ENCODE peak calls at places on chromosomes 3 and 15, in four cellular contexts. One of them, this sample, is unnamed. For H3K36me3, the result is how much of the 10 kb centered on the place peaks cover.

GRCh38 chr3:126345641-126346460 is 11.4 kb downstream of the KLF15 start:
- DNase-seq in NT2/D1: no peak
- DNase-seq in right atrium auricular region: peak
- DNase-seq in brain microvascular endothelial cell: no peak
- DNase-seq in this sample: no peak

GRCh38 chr3:67517781-67518180 is 136.6 kb downstream of the SUCLG2 start:
- DNase-seq in NT2/D1: no peak
- DNase-seq in right atrium auricular region: no peak
- DNase-seq in brain microvascular endothelial cell: no peak
- DNase-seq in this sample: no peak

GRCh38 chr15:74641151-74641550 is 25.5 kb downstream of the CLK3 start:
- DNase-seq in NT2/D1: no peak
- DNase-seq in right atrium auricular region: no peak
- DNase-seq in brain microvascular endothelial cell: no peak
- DNase-seq in this sample: no peak

GRCh38 chr3:71710906-71711494 is 14.2 kb downstream of the EIF4E3 start:
- DNase-seq in NT2/D1: no peak
- DNase-seq in right atrium auricular region: no peak
- DNase-seq in brain microvascular endothelial cell: peak
- DNase-seq in this sample: no peak

GRCh38 chr15:72979308-72979707 is 73.0 kb upstream of the NEO1 start:
- DNase-seq in NT2/D1: no peak
- DNase-seq in right atrium auricular region: no peak
- DNase-seq in brain microvascular endothelial cell: no peak
- DNase-seq in this sample: no peak

GRCh38 chr15:35737521-35737920 is 191.6 kb upstream of the DPH6 start:
- DNase-seq in NT2/D1: no peak
- DNase-seq in right atrium auricular region: no peak
- DNase-seq in brain microvascular endothelial cell: no peak
- DNase-seq in this sample: no peak

GRCh38 chr3:127889461-127889863 is 25.6 kb upstream of the KBTBD12 start:
- DNase-seq in NT2/D1: no peak
- DNase-seq in right atrium auricular region: no peak
- DNase-seq in brain microvascular endothelial cell: peak
- DNase-seq in this sample: no peak

GRCh38 chr3:32484437-32484836 is 18.2 kb downstream of the CMTM6 start:
- DNase-seq in NT2/D1: no peak
- DNase-seq in right atrium auricular region: no peak
- DNase-seq in brain microvascular endothelial cell: no peak
- DNase-seq in this sample: no peak

GRCh38 chr3:40191850-40192448 is 117.6 kb upstream of the EIF1B start:
- DNase-seq in NT2/D1: peak
- DNase-seq in right atrium auricular region: no peak
- DNase-seq in brain microvascular endothelial cell: peak
- DNase-seq in this sample: peak

GRCh38 chr3:165185707-165186327 is 10.4 kb downstream of the SLITRK3 start:
- DNase-seq in NT2/D1: peak
- DNase-seq in right atrium auricular region: no peak
- DNase-seq in brain microvascular endothelial cell: peak
- DNase-seq in this sample: peak

GRCh38 chr3:192577271-192577670 is 150.1 kb downstream of the FGF12 start:
- DNase-seq in NT2/D1: no peak
- DNase-seq in right atrium auricular region: no peak
- DNase-seq in brain microvascular endothelial cell: no peak
- DNase-seq in this sample: no peak

GRCh38 chr15:63353887-63354286 is 27.8 kb downstream of the CA12 start:
- DNase-seq in NT2/D1: no peak
- DNase-seq in right atrium auricular region: no peak
- DNase-seq in brain microvascular endothelial cell: no peak
- DNase-seq in this sample: no peak

GRCh38 chr3:173502983-173503568 is 105.5 kb downstream of the NLGN1 start:
- DNase-seq in NT2/D1: no peak
- DNase-seq in right atrium auricular region: no peak
- DNase-seq in brain microvascular endothelial cell: peak
- DNase-seq in this sample: peak

GRCh38 chr3:40741729-40742128 is 217.0 kb downstream of the ZNF621 start:
- DNase-seq in NT2/D1: no peak
- DNase-seq in right atrium auricular region: no peak
- DNase-seq in brain microvascular endothelial cell: peak
- DNase-seq in this sample: no peak

GRCh38 chr3:16286161-16286560 is 21.1 kb downstream of the OXNAD1 start:
- DNase-seq in NT2/D1: no peak
- DNase-seq in right atrium auricular region: no peak
- DNase-seq in brain microvascular endothelial cell: no peak
- DNase-seq in this sample: no peak

GRCh38 chr3:136929984-136930671 is 27.7 kb upstream of the IL20RB start:
- DNase-seq in NT2/D1: no peak
- DNase-seq in right atrium auricular region: no peak
- DNase-seq in brain microvascular endothelial cell: no peak
- DNase-seq in this sample: peak

GRCh38 chr3:146975476-146975875 is 370.3 kb upstream of the PLSCR5 start:
- DNase-seq in NT2/D1: no peak
- DNase-seq in right atrium auricular region: no peak
- DNase-seq in brain microvascular endothelial cell: no peak
- DNase-seq in this sample: no peak

GRCh38 chr3:135017494-135017893 is 222.4 kb downstream of the EPHB1 start:
- DNase-seq in NT2/D1: no peak
- DNase-seq in right atrium auricular region: no peak
- DNase-seq in brain microvascular endothelial cell: no peak
- DNase-seq in this sample: no peak

GRCh38 chr15:68794869-68795268 is 25.8 kb downstream of the ANP32A start:
- DNase-seq in NT2/D1: no peak
- DNase-seq in right atrium auricular region: no peak
- DNase-seq in brain microvascular endothelial cell: no peak
- DNase-seq in this sample: no peak

GRCh38 chr3:71066356-71066755 is 517.2 kb downstream of the FOXP1 start:
- DNase-seq in NT2/D1: no peak
- DNase-seq in right atrium auricular region: no peak
- DNase-seq in brain microvascular endothelial cell: no peak
- DNase-seq in this sample: peak

GRCh38 chr3:165895919-165896318 is 58.7 kb upstream of the BCHE start:
- DNase-seq in NT2/D1: peak
- DNase-seq in right atrium auricular region: no peak
- DNase-seq in brain microvascular endothelial cell: peak
- DNase-seq in this sample: peak

GRCh38 chr3:124586126-124587052 is 143.9 kb upstream of the UMPS start:
- DNase-seq in NT2/D1: no peak
- DNase-seq in right atrium auricular region: no peak
- DNase-seq in brain microvascular endothelial cell: no peak
- DNase-seq in this sample: no peak

GRCh38 chr15:65008989-65009388 is 19.3 kb upstream of the SPG21 start:
- DNase-seq in NT2/D1: no peak
- DNase-seq in right atrium auricular region: no peak
- DNase-seq in brain microvascular endothelial cell: no peak
- DNase-seq in this sample: no peak

GRCh38 chr3:16467368-16467767 is 46.1 kb downstream of the RFTN1 start:
- DNase-seq in NT2/D1: no peak
- DNase-seq in right atrium auricular region: no peak
- DNase-seq in brain microvascular endothelial cell: no peak
- DNase-seq in this sample: no peak

GRCh38 chr3:120450261-120450913 is 405 bp downstream of the FSTL1 start:
- DNase-seq in NT2/D1: no peak
- DNase-seq in right atrium auricular region: no peak
- DNase-seq in brain microvascular endothelial cell: no peak
- DNase-seq in this sample: peak

GRCh38 chr15:52255008-52255407 is 40.6 kb downstream of the MYO5C start:
- DNase-seq in NT2/D1: no peak
- DNase-seq in right atrium auricular region: no peak
- DNase-seq in brain microvascular endothelial cell: peak
- DNase-seq in this sample: peak

GRCh38 chr15:31266712-31267111 is 59.9 kb upstream of the KLF13 start:
- DNase-seq in NT2/D1: no peak
- DNase-seq in right atrium auricular region: peak
- DNase-seq in brain microvascular endothelial cell: no peak
- DNase-seq in this sample: no peak

GRCh38 chr3:30511524-30512278 is 94.7 kb upstream of the TGFBR2 start:
- DNase-seq in NT2/D1: no peak
- DNase-seq in right atrium auricular region: no peak
- DNase-seq in brain microvascular endothelial cell: peak
- DNase-seq in this sample: peak

GRCh38 chr3:61772439-61772838 is 211.1 kb downstream of the PTPRG start:
- DNase-seq in NT2/D1: no peak
- DNase-seq in right atrium auricular region: no peak
- DNase-seq in brain microvascular endothelial cell: no peak
- DNase-seq in this sample: no peak

GRCh38 chr15:25568751-25569150 is 129.9 kb upstream of the UBE3A start:
- DNase-seq in NT2/D1: no peak
- DNase-seq in right atrium auricular region: no peak
- DNase-seq in brain microvascular endothelial cell: no peak
- DNase-seq in this sample: peak

GRCh38 chr15:89090791-89091666 is 2.8 kb downstream of the ABHD2 start:
- DNase-seq in NT2/D1: no peak
- DNase-seq in right atrium auricular region: peak
- DNase-seq in brain microvascular endothelial cell: peak
- DNase-seq in this sample: peak

GRCh38 chr3:43894176-43895049 is 203.7 kb downstream of the ABHD5 start:
- DNase-seq in NT2/D1: no peak
- DNase-seq in right atrium auricular region: no peak
- DNase-seq in brain microvascular endothelial cell: peak
- DNase-seq in this sample: peak

GRCh38 chr15:58724471-58724870 is 25.0 kb downstream of the ADAM10 start:
- DNase-seq in NT2/D1: no peak
- DNase-seq in right atrium auricular region: no peak
- DNase-seq in brain microvascular endothelial cell: peak
- DNase-seq in this sample: no peak

GRCh38 chr3:195802795-195803194 is 8.9 kb downstream of the MUC4 start:
- DNase-seq in NT2/D1: no peak
- DNase-seq in right atrium auricular region: no peak
- DNase-seq in brain microvascular endothelial cell: no peak
- DNase-seq in this sample: no peak

GRCh38 chr3:195805181-195805580 is 6.5 kb downstream of the MUC4 start:
- DNase-seq in NT2/D1: no peak
- DNase-seq in right atrium auricular region: no peak
- DNase-seq in brain microvascular endothelial cell: no peak
- DNase-seq in this sample: no peak

GRCh38 chr3:195802261-195802701 is 9.4 kb downstream of the MUC4 start:
- DNase-seq in NT2/D1: no peak
- DNase-seq in right atrium auricular region: no peak
- DNase-seq in brain microvascular endothelial cell: no peak
- DNase-seq in this sample: no peak

GRCh38 chr3:195801251-195802183 is 10.2 kb downstream of the MUC4 start:
- DNase-seq in NT2/D1: no peak
- DNase-seq in right atrium auricular region: no peak
- DNase-seq in brain microvascular endothelial cell: no peak
- DNase-seq in this sample: no peak

DNA sequence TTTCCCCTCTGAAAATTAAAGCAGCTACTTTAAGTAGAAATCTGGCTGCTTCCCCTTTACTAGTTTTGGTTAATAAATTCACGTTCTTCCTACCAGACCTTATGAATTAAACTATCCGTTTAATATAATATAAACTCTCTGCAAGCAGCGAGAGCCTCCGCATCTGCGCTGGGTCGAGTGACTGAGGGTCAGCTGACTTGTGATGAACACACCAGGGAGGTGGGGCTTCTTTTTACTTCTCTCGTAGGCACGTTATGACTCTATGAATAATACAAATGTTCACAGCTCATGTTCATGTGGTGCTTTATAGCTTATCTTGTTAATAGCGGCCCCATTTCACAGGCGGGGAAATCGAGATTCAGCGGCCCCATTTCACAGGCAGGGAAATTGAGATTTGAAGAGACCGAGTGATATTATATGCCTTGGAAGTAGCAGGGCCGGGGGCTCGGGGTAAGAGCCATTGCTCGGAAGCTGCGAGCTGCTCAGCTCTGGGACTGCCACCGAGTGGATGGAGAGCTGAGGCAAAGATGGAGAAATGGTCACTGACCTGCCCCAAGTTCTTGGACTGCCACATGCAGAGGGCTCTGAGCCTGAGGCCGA is 8.3 kb downstream of the MUC4 start:
- DNase-seq in NT2/D1: no peak
- DNase-seq in right atrium auricular region: no peak
- DNase-seq in brain microvascular endothelial cell: no peak
- DNase-seq in this sample: no peak
- H3K4me3 ChIP-seq in NT2/D1: no peak
- H3K4me3 ChIP-seq in right atrium auricular region: peak
- H3K4me3 ChIP-seq in brain microvascular endothelial cell: no peak
- H3K4me3 ChIP-seq in this sample: no peak

DNA sequence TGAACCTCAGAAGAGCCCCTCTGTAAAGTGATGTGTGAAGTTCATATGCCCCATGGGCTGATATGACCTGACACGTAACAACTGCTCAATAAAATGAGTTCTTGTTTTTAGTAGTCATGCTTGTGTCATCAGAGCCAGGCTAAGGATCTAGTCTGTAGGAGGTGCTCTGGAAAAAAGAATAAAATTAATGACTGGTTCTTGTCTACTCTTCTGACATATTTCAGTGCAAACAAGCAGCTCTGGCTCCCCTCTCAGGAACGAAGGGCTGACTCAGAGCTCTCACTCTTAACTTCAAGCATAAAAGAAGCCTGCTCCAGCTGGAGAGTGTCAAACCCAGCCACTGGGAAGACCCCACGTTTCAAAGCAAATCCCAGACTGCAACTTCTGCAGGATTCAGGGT is 77.0 kb downstream of the LRIG1 start:
- DNase-seq in NT2/D1: no peak
- DNase-seq in right atrium auricular region: no peak
- DNase-seq in brain microvascular endothelial cell: peak
- DNase-seq in this sample: peak
- H3K36me3 ChIP-seq in NT2/D1: under half
- H3K36me3 ChIP-seq in right atrium auricular region: under half
- H3K36me3 ChIP-seq in brain microvascular endothelial cell: under half
- H3K36me3 ChIP-seq in this sample: under half

GRCh38 chr3:4494807-4495200 is 1.7 kb downstream of the ITPR1 start:
- DNase-seq in NT2/D1: no peak
- DNase-seq in right atrium auricular region: no peak
- DNase-seq in brain microvascular endothelial cell: no peak
- DNase-seq in this sample: no peak
- H3K4me3 ChIP-seq in NT2/D1: no peak
- H3K4me3 ChIP-seq in right atrium auricular region: peak
- H3K4me3 ChIP-seq in brain microvascular endothelial cell: no peak
- H3K4me3 ChIP-seq in this sample: no peak

GRCh38 chr3:193637831-193638230 is 44.8 kb downstream of the OPA1 start:
- DNase-seq in NT2/D1: no peak
- DNase-seq in right atrium auricular region: no peak
- DNase-seq in brain microvascular endothelial cell: no peak
- DNase-seq in this sample: no peak

GRCh38 chr3:193641376-193641775 is 48.4 kb downstream of the OPA1 start:
- DNase-seq in NT2/D1: no peak
- DNase-seq in right atrium auricular region: no peak
- DNase-seq in brain microvascular endothelial cell: no peak
- DNase-seq in this sample: no peak

GRCh38 chr3:193638833-193639232 is 45.8 kb downstream of the OPA1 start:
- DNase-seq in NT2/D1: no peak
- DNase-seq in right atrium auricular region: no peak
- DNase-seq in brain microvascular endothelial cell: no peak
- DNase-seq in this sample: no peak

GRCh38 chr3:193640165-193640706 is 47.2 kb downstream of the OPA1 start:
- DNase-seq in NT2/D1: no peak
- DNase-seq in right atrium auricular region: no peak
- DNase-seq in brain microvascular endothelial cell: no peak
- DNase-seq in this sample: no peak

GRCh38 chr3:193640728-193641127 is 47.7 kb downstream of the OPA1 start:
- DNase-seq in NT2/D1: no peak
- DNase-seq in right atrium auricular region: no peak
- DNase-seq in brain microvascular endothelial cell: no peak
- DNase-seq in this sample: no peak
- H3K36me3 ChIP-seq in NT2/D1: half or more
- H3K36me3 ChIP-seq in right atrium auricular region: half or more
- H3K36me3 ChIP-seq in brain microvascular endothelial cell: under half
- H3K36me3 ChIP-seq in this sample: half or more

GRCh38 chr15:44654858-44655257 is 8.6 kb downstream of the SPG11 start:
- DNase-seq in NT2/D1: no peak
- DNase-seq in right atrium auricular region: no peak
- DNase-seq in brain microvascular endothelial cell: no peak
- DNase-seq in this sample: no peak
- H3K4me3 ChIP-seq in NT2/D1: no peak
- H3K4me3 ChIP-seq in right atrium auricular region: no peak
- H3K4me3 ChIP-seq in brain microvascular endothelial cell: no peak
- H3K4me3 ChIP-seq in this sample: no peak